ENCODE peak calls at places on chromosomes 12 and 14, in eight cellular contexts. J is stimulated activated CD4-positive, alpha-beta T cell treated with anti-CD3 and anti-CD28 coated beads, Interleukin-1b, Interleukin-23, amount 100 ng/mL, for 24 hours; L is NCI-H82; S is OCI-M1; Y is globus pallidus; G is NCI-H1105; E is activated CD4-positive, alpha-beta T cell treated with anti-CD3 and anti-CD28 coated beads for 48 hours; F is T-cell. D is an unnamed sample.

GRCh38 chr12:56885316-56885715 is 48.9 kb downstream of the SDR9C7 start:
- DNase-seq in J (no peak), L (no peak), S (no peak), Y (no peak), G (no peak), E (no peak), F (no peak), D (no peak)

GRCh38 chr12:108457734-108458361 is 57.2 kb upstream of the FICD start:
- DNase-seq in J (no peak), L (peak; percentile 25), S (no peak), Y (no peak), G (no peak), E (no peak), F (no peak), D (no peak)

GRCh38 chr14:55339770-55340169 is 68.5 kb downstream of the FBXO34 start:
- DNase-seq in J (no peak), L (no peak), S (peak; percentile 20), Y (no peak), G (no peak), E (peak; percentile 49), F (no peak), D (no peak)

GRCh38 chr12:2384533-2385328 is 331.9 kb downstream of the CACNA1C start:
- DNase-seq in J (no peak), L (no peak), S (no peak), Y (no peak), G (no peak), E (no peak), F (no peak), D (no peak)

GRCh38 chr12:31591308-31591901 is 469 bp upstream of the DENND5B start:
- DNase-seq in J (no peak), L (peak; percentile 69), S (no peak), Y (peak; percentile 57), G (no peak), E (no peak), F (no peak), D (no peak)

GRCh38 chr14:100058777-100059432 is 6.3 kb upstream of the EVL start:
- DNase-seq in J (no peak), L (no peak), S (no peak), Y (no peak), G (no peak), E (no peak), F (no peak), D (no peak)

GRCh38 chr14:58238252-58239247 is 6.1 kb upstream of the PSMA3 start:
- DNase-seq in J (no peak), L (no peak), S (peak; percentile 57), Y (peak; percentile 26), G (no peak), E (peak; percentile 16), F (no peak), D (no peak)

GRCh38 chr14:30297856-30298255 is 261.1 kb upstream of the G2E3 start:
- DNase-seq in J (no peak), L (no peak), S (no peak), Y (no peak), G (no peak), E (no peak), F (no peak), D (no peak)

GRCh38 chr12:57224973-57225679 is 4.4 kb upstream of the SHMT2 start:
- DNase-seq in J (no peak), L (peak; percentile 81), S (peak; percentile 65), Y (no peak), G (peak; percentile 33), E (peak; percentile 77), F (peak; percentile 71), D (no peak)

GRCh38 chr12:98618952-98619351 is 25.5 kb downstream of the SLC25A3 start:
- DNase-seq in J (no peak), L (no peak), S (peak; percentile 45), Y (peak; percentile 35), G (no peak), E (no peak), F (no peak), D (no peak)

GRCh38 chr12:47088021-47088944 is 8.5 kb upstream of the AMIGO2 start:
- DNase-seq in J (no peak), L (no peak), S (no peak), Y (no peak), G (peak; percentile 91), E (no peak), F (no peak), D (no peak)

GRCh38 chr12:51675062-51675803 is 84.2 kb downstream of the SCN8A start:
- DNase-seq in J (no peak), L (no peak), S (no peak), Y (no peak), G (no peak), E (no peak), F (no peak), D (no peak)

GRCh38 chr14:32764131-32764530 is 174.5 kb upstream of the NPAS3 start:
- DNase-seq in J (no peak), L (no peak), S (no peak), Y (no peak), G (no peak), E (no peak), F (no peak), D (no peak)

GRCh38 chr12:67764946-67765619 is 116.5 kb downstream of the DYRK2 start:
- DNase-seq in J (no peak), L (no peak), S (no peak), Y (no peak), G (peak; percentile 80), E (no peak), F (no peak), D (no peak)

GRCh38 chr14:60862283-60862682 is 118.6 kb downstream of the TRMT5 start:
- DNase-seq in J (no peak), L (no peak), S (peak; percentile 36), Y (no peak), G (peak; percentile 41), E (no peak), F (no peak), D (no peak)

GRCh38 chr12:16347391-16348298 is at the start of gene MGST1:
- DNase-seq in J (no peak), L (peak; percentile 98), S (peak; percentile 90), Y (peak; percentile 20), G (peak; percentile 57), E (no peak), F (no peak), D (no peak)

GRCh38 chr12:108778053-108778452 is 46.7 kb upstream of the CORO1C start:
- DNase-seq in J (no peak), L (no peak), S (no peak), Y (no peak), G (no peak), E (no peak), F (no peak), D (no peak)

GRCh38 chr14:67623114-67623513 is 3.4 kb downstream of the ARG2 start:
- DNase-seq in J (no peak), L (no peak), S (no peak), Y (no peak), G (no peak), E (no peak), F (no peak), D (peak; percentile 84)

GRCh38 chr12:22202847-22203246 is 131.7 kb downstream of the ST8SIA1 start:
- DNase-seq in J (no peak), L (no peak), S (no peak), Y (no peak), G (no peak), E (no peak), F (no peak), D (no peak)

GRCh38 chr12:104226672-104227071 is 11.1 kb downstream of the TXNRD1 start:
- DNase-seq in J (no peak), L (no peak), S (no peak), Y (no peak), G (no peak), E (no peak), F (no peak), D (no peak)

D was measured in NCI-H2107.